ENCODE peak calls at places on chromosomes 3 and 15, in five cellular contexts. Y is KBM-7, L is NCI-H1092 treated with DMSO at 0.1 percent for 48 hours, B is islet precursor cell, U is IMR-90. R is an unnamed sample.

GRCh38 chr15:70490148-70490837 is 273.1 kb downstream of the UACA start:
- DNase-seq in Y (no peak), L (no peak), B (no peak), U (no peak), R (no peak)

GRCh38 chr15:53512029-53512428 is 247.4 kb downstream of the WDR72 start:
- DNase-seq in Y (no peak), L (no peak), B (no peak), U (no peak), R (no peak)

GRCh38 chr3:15903164-15903563 is 105.4 kb upstream of the ANKRD28 start:
- DNase-seq in Y (no peak), L (no peak), B (no peak), U (peak), R (no peak)

GRCh38 chr15:92801774-92802464 is 98.2 kb upstream of the CHD2 start:
- DNase-seq in Y (peak), L (no peak), B (peak), U (peak), R (no peak)

GRCh38 chr15:74402873-74403589 is 30.7 kb downstream of the SEMA7A start:
- DNase-seq in Y (peak), L (no peak), B (no peak), U (no peak), R (no peak)

GRCh38 chr15:40565333-40566238 is 744 bp upstream of the CCDC32 start:
- DNase-seq in Y (no peak), L (no peak), B (no peak), U (no peak), R (no peak)

GRCh38 chr3:189914799-189915198 is 205.9 kb downstream of the P3H2 start:
- DNase-seq in Y (no peak), L (no peak), B (no peak), U (peak), R (no peak)

GRCh38 chr3:41199866-41200668 is 762 bp downstream of the CTNNB1 start:
- DNase-seq in Y (peak), L (no peak), B (no peak), U (no peak), R (no peak)

GRCh38 chr3:125322166-125322565 is 53.0 kb downstream of the ZNF148 start:
- DNase-seq in Y (no peak), L (peak), B (no peak), U (peak), R (no peak)

GRCh38 chr3:143443851-143444331 is 324.3 kb downstream of the CHST2 start:
- DNase-seq in Y (peak), L (no peak), B (peak), U (peak), R (no peak)

GRCh38 chr3:184134746-184135148 is 411 bp upstream of the EIF2B5 start:
- DNase-seq in Y (no peak), L (no peak), B (no peak), U (no peak), R (peak)

GRCh38 chr15:93028632-93029612 is 60.1 kb downstream of the RGMA start:
- DNase-seq in Y (no peak), L (no peak), B (peak), U (peak), R (no peak)

GRCh38 chr3:112974178-112974517 is 755 bp downstream of the CD200R1 start:
- DNase-seq in Y (no peak), L (no peak), B (no peak), U (no peak), R (no peak)

GRCh38 chr15:39125904-39126303 is 455.0 kb upstream of the THBS1 start:
- DNase-seq in Y (peak), L (peak), B (peak), U (peak), R (no peak)

GRCh38 chr3:126488205-126488604 is 12.5 kb upstream of the ZXDC start:
- DNase-seq in Y (peak), L (no peak), B (no peak), U (no peak), R (no peak)

GRCh38 chr15:73732911-73733310 is 20.2 kb downstream of the INSYN1 start:
- DNase-seq in Y (no peak), L (no peak), B (no peak), U (no peak), R (no peak)

GRCh38 chr3:194276768-194277546 is 74.2 kb downstream of the CPN2 start:
- DNase-seq in Y (no peak), L (peak), B (peak), U (peak), R (no peak)

GRCh38 chr3:94336076-94336741 is 273.3 kb downstream of the NSUN3 start:
- DNase-seq in Y (peak), L (peak), B (peak), U (peak), R (no peak)

GRCh38 chr3:69505770-69506407 is 120.0 kb upstream of the FRMD4B start:
- DNase-seq in Y (no peak), L (peak), B (no peak), U (no peak), R (no peak)

GRCh38 chr3:129627350-129628168 is 21.1 kb upstream of the PLXND1 start:
- DNase-seq in Y (peak), L (peak), B (peak), U (peak), R (peak)

GRCh38 chr15:101407439-101407838 is 82.1 kb downstream of the PCSK6 start:
- DNase-seq in Y (no peak), L (no peak), B (peak), U (no peak), R (no peak)

GRCh38 chr3:172446198-172446597 is 2.1 kb downstream of the GHSR start:
- DNase-seq in Y (no peak), L (no peak), B (no peak), U (no peak), R (no peak)

GRCh38 chr3:83515123-83515522 is 1443.7 kb upstream of the CADM2 start:
- DNase-seq in Y (no peak), L (no peak), B (no peak), U (no peak), R (no peak)

GRCh38 chr15:80550910-80551265 is 144.2 kb upstream of the ABHD17C start:
- DNase-seq in Y (no peak), L (no peak), B (no peak), U (peak), R (no peak)

GRCh38 chr15:80168421-80168820 is 15.6 kb downstream of the FAH start:
- DNase-seq in Y (no peak), L (no peak), B (no peak), U (no peak), R (no peak)

GRCh38 chr3:75272708-75273107 is 391.4 kb upstream of the FRG2C start:
- DNase-seq in Y (no peak), L (no peak), B (no peak), U (peak), R (no peak)

GRCh38 chr3:52005571-52005986 is 9.9 kb upstream of the RPL29 start:
- DNase-seq in Y (peak), L (peak), B (peak), U (peak), R (peak)

GRCh38 chr15:70752142-70752754 is 11.1 kb downstream of the UACA start:
- DNase-seq in Y (no peak), L (no peak), B (no peak), U (no peak), R (no peak)

GRCh38 chr3:148861277-148861869 is 3.7 kb upstream of the CPA3 start:
- DNase-seq in Y (peak), L (peak), B (no peak), U (peak), R (peak)

GRCh38 chr3:16079519-16079918 is 95.0 kb upstream of the GALNT15 start:
- DNase-seq in Y (no peak), L (no peak), B (no peak), U (peak), R (no peak)

GRCh38 chr3:49327485-49327884 is 12.4 kb downstream of the USP4 start:
- DNase-seq in Y (peak), L (no peak), B (no peak), U (no peak), R (no peak)

GRCh38 chr3:54211097-54211496 is 88.7 kb downstream of the CACNA2D3 start:
- DNase-seq in Y (no peak), L (peak), B (peak), U (no peak), R (peak)

GRCh38 chr3:35864871-35865270 is 225.5 kb downstream of the ARPP21 start:
- DNase-seq in Y (no peak), L (no peak), B (no peak), U (no peak), R (no peak)

GRCh38 chr15:62063851-62064635 is 2.7 kb upstream of the C2CD4A start:
- DNase-seq in Y (no peak), L (no peak), B (no peak), U (no peak), R (no peak)

GRCh38 chr3:151905647-151906046 is 32.2 kb downstream of the SUCNR1 start:
- DNase-seq in Y (no peak), L (no peak), B (no peak), U (no peak), R (no peak)

GRCh38 chr3:11155341-11156025 is 1.2 kb downstream of the HRH1 start:
- DNase-seq in Y (peak), L (peak), B (peak), U (peak), R (peak)

GRCh38 chr3:194494951-194495374 is 8.2 kb upstream of the ATP13A3 start:
- DNase-seq in Y (no peak), L (no peak), B (no peak), U (no peak), R (no peak)